ENCODE peak calls at places on chromosomes 12 and 14, in six cellular contexts. O, R, H, K, Z and I are unnamed samples.

GRCh38 chr12:130956456-130957303 is 3.0 kb downstream of the ADGRD1 start:
- DNase-seq in O (no peak), R (no peak), H (no peak), K (no peak), Z (no peak), I (no peak)

GRCh38 chr14:53055003-53055402 is 98.1 kb downstream of the DDHD1 start:
- DNase-seq in O (peak), R (peak), H (no peak), K (peak), Z (peak), I (peak)

GRCh38 chr12:111248981-111249380 is 119.9 kb downstream of the PHETA1 start:
- DNase-seq in O (no peak), R (no peak), H (no peak), K (no peak), Z (no peak), I (peak)

GRCh38 chr12:122449317-122449716 is 26.8 kb upstream of the CLIP1 start:
- DNase-seq in O (no peak), R (peak), H (no peak), K (peak), Z (no peak), I (peak)

GRCh38 chr14:64800000-64800399 is 79.7 kb downstream of the SPTB start:
- DNase-seq in O (peak), R (peak), H (no peak), K (no peak), Z (peak), I (peak)

GRCh38 chr12:110171186-110171538 is 47.0 kb downstream of the IFT81 start:
- DNase-seq in O (no peak), R (no peak), H (no peak), K (no peak), Z (no peak), I (no peak)

GRCh38 chr14:102451064-102451352 is 58.6 kb downstream of the ANKRD9 start:
- DNase-seq in O (no peak), R (no peak), H (no peak), K (no peak), Z (no peak), I (no peak)

GRCh38 chr12:132277961-132278360 is 51.4 kb downstream of the GALNT9 start:
- DNase-seq in O (no peak), R (no peak), H (no peak), K (no peak), Z (no peak), I (no peak)

GRCh38 chr12:94151577-94151976 is 3.2 kb downstream of the PLXNC1 start:
- DNase-seq in O (peak), R (no peak), H (no peak), K (no peak), Z (no peak), I (no peak)

GRCh38 chr14:99391671-99392070 is 89.0 kb downstream of the SETD3 start:
- DNase-seq in O (no peak), R (peak), H (no peak), K (no peak), Z (no peak), I (peak)